ENCODE peak calls at places on chromosomes 4 and X, in ten cellular contexts. One of them, this sample, is unnamed.

GRCh38 chr4:128869801-128870509 is 60.5 kb downstream of the JADE1 start:
- DNase-seq in HFF-Myc: no peak
- DNase-seq in CD4-positive, alpha-beta T cell: no peak
- DNase-seq in lower lobe of right lung: no peak
- DNase-seq in foreskin fibroblast: no peak
- DNase-seq in psoas muscle: no peak
- DNase-seq in HFFc6: no peak
- DNase-seq in AG10803: no peak
- DNase-seq in cardiac muscle cell: no peak
- DNase-seq in GM10248: no peak
- DNase-seq in this sample: no peak

GRCh38 chrX:102044496-102044895 is 81.0 kb upstream of the TCEAL2 start:
- DNase-seq in HFF-Myc: no peak
- DNase-seq in CD4-positive, alpha-beta T cell: no peak
- DNase-seq in lower lobe of right lung: no peak
- DNase-seq in foreskin fibroblast: no peak
- DNase-seq in psoas muscle: no peak
- DNase-seq in HFFc6: no peak
- DNase-seq in AG10803: no peak
- DNase-seq in cardiac muscle cell: no peak
- DNase-seq in GM10248: no peak
- DNase-seq in this sample: no peak

GRCh38 chr4:4599886-4600285 is 58.0 kb upstream of the STX18 start:
- DNase-seq in HFF-Myc: no peak
- DNase-seq in CD4-positive, alpha-beta T cell: no peak
- DNase-seq in lower lobe of right lung: no peak
- DNase-seq in foreskin fibroblast: no peak
- DNase-seq in psoas muscle: no peak
- DNase-seq in HFFc6: no peak
- DNase-seq in AG10803: no peak
- DNase-seq in cardiac muscle cell: no peak
- DNase-seq in GM10248: no peak
- DNase-seq in this sample: no peak

GRCh38 chr4:127844605-127845116 is 36.0 kb upstream of the PLK4 start:
- DNase-seq in HFF-Myc: no peak
- DNase-seq in CD4-positive, alpha-beta T cell: no peak
- DNase-seq in lower lobe of right lung: no peak
- DNase-seq in foreskin fibroblast: peak; percentile 16
- DNase-seq in psoas muscle: no peak
- DNase-seq in HFFc6: no peak
- DNase-seq in AG10803: no peak
- DNase-seq in cardiac muscle cell: peak; percentile 30
- DNase-seq in GM10248: no peak
- DNase-seq in this sample: no peak

GRCh38 chr4:1896658-1896991 is 25.4 kb downstream of the NSD2 start:
- DNase-seq in HFF-Myc: no peak
- DNase-seq in CD4-positive, alpha-beta T cell: no peak
- DNase-seq in lower lobe of right lung: no peak
- DNase-seq in foreskin fibroblast: no peak
- DNase-seq in psoas muscle: no peak
- DNase-seq in HFFc6: no peak
- DNase-seq in AG10803: no peak
- DNase-seq in cardiac muscle cell: no peak
- DNase-seq in GM10248: no peak
- DNase-seq in this sample: no peak

GRCh38 chrX:115393271-115393670 is 103.8 kb downstream of the LUZP4 start:
- DNase-seq in HFF-Myc: no peak
- DNase-seq in CD4-positive, alpha-beta T cell: no peak
- DNase-seq in lower lobe of right lung: no peak
- DNase-seq in foreskin fibroblast: peak; percentile 0
- DNase-seq in psoas muscle: no peak
- DNase-seq in HFFc6: peak; percentile 36
- DNase-seq in AG10803: peak; percentile 43
- DNase-seq in cardiac muscle cell: peak; percentile 86
- DNase-seq in GM10248: no peak
- DNase-seq in this sample: no peak

GRCh38 chrX:130028196-130028595 is 45.8 kb downstream of the BCORL1 start:
- DNase-seq in HFF-Myc: no peak
- DNase-seq in CD4-positive, alpha-beta T cell: peak; percentile 28
- DNase-seq in lower lobe of right lung: peak; percentile 71
- DNase-seq in foreskin fibroblast: peak; percentile 71
- DNase-seq in psoas muscle: peak; percentile 44
- DNase-seq in HFFc6: peak; percentile 33
- DNase-seq in AG10803: peak; percentile 51
- DNase-seq in cardiac muscle cell: peak; percentile 51
- DNase-seq in GM10248: peak; percentile 30
- DNase-seq in this sample: no peak

GRCh38 chr4:577499-578450 is 1.7 kb upstream of the TMEM271 start:
- DNase-seq in HFF-Myc: no peak
- DNase-seq in CD4-positive, alpha-beta T cell: no peak
- DNase-seq in lower lobe of right lung: no peak
- DNase-seq in foreskin fibroblast: peak; percentile 51
- DNase-seq in psoas muscle: no peak
- DNase-seq in HFFc6: peak; percentile 1
- DNase-seq in AG10803: peak; percentile 4
- DNase-seq in cardiac muscle cell: peak; percentile 42
- DNase-seq in GM10248: no peak
- DNase-seq in this sample: no peak

GRCh38 chrX:110146521-110146920 is 143.6 kb downstream of the TMEM164 start:
- DNase-seq in HFF-Myc: peak; percentile 22
- DNase-seq in CD4-positive, alpha-beta T cell: no peak
- DNase-seq in lower lobe of right lung: no peak
- DNase-seq in foreskin fibroblast: peak; percentile 76
- DNase-seq in psoas muscle: no peak
- DNase-seq in HFFc6: no peak
- DNase-seq in AG10803: peak; percentile 38
- DNase-seq in cardiac muscle cell: peak; percentile 70
- DNase-seq in GM10248: peak; percentile 45
- DNase-seq in this sample: peak; percentile 51

GRCh38 chr4:110064295-110064694 is 134.1 kb downstream of the ELOVL6 start:
- DNase-seq in HFF-Myc: no peak
- DNase-seq in CD4-positive, alpha-beta T cell: no peak
- DNase-seq in lower lobe of right lung: no peak
- DNase-seq in foreskin fibroblast: no peak
- DNase-seq in psoas muscle: no peak
- DNase-seq in HFFc6: no peak
- DNase-seq in AG10803: no peak
- DNase-seq in cardiac muscle cell: peak; percentile 29
- DNase-seq in GM10248: no peak
- DNase-seq in this sample: no peak

GRCh38 chrX:141936080-141936479 is 32.4 kb downstream of the MAGEC1 start:
- DNase-seq in HFF-Myc: no peak
- DNase-seq in CD4-positive, alpha-beta T cell: no peak
- DNase-seq in lower lobe of right lung: no peak
- DNase-seq in foreskin fibroblast: peak; percentile 0
- DNase-seq in psoas muscle: no peak
- DNase-seq in HFFc6: peak; percentile 3
- DNase-seq in AG10803: no peak
- DNase-seq in cardiac muscle cell: peak; percentile 0
- DNase-seq in GM10248: no peak
- DNase-seq in this sample: no peak

GRCh38 chr4:177532363-177532762 is 90.1 kb upstream of the AGA start:
- DNase-seq in HFF-Myc: no peak
- DNase-seq in CD4-positive, alpha-beta T cell: no peak
- DNase-seq in lower lobe of right lung: no peak
- DNase-seq in foreskin fibroblast: no peak
- DNase-seq in psoas muscle: no peak
- DNase-seq in HFFc6: no peak
- DNase-seq in AG10803: no peak
- DNase-seq in cardiac muscle cell: no peak
- DNase-seq in GM10248: no peak
- DNase-seq in this sample: no peak

GRCh38 chrX:18424482-18425198 is 768 bp upstream of the CDKL5 start:
- DNase-seq in HFF-Myc: no peak
- DNase-seq in CD4-positive, alpha-beta T cell: no peak
- DNase-seq in lower lobe of right lung: peak; percentile 47
- DNase-seq in foreskin fibroblast: peak; percentile 62
- DNase-seq in psoas muscle: no peak
- DNase-seq in HFFc6: peak; percentile 19
- DNase-seq in AG10803: peak; percentile 27
- DNase-seq in cardiac muscle cell: peak; percentile 33
- DNase-seq in GM10248: peak; percentile 20
- DNase-seq in this sample: peak; percentile 48

GRCh38 chr4:153181293-153182080 is 22.8 kb upstream of the TRIM2 start:
- DNase-seq in HFF-Myc: no peak
- DNase-seq in CD4-positive, alpha-beta T cell: no peak
- DNase-seq in lower lobe of right lung: no peak
- DNase-seq in foreskin fibroblast: peak; percentile 53
- DNase-seq in psoas muscle: no peak
- DNase-seq in HFFc6: peak; percentile 37
- DNase-seq in AG10803: peak; percentile 25
- DNase-seq in cardiac muscle cell: no peak
- DNase-seq in GM10248: no peak
- DNase-seq in this sample: no peak

GRCh38 chr4:121421594-121421993 is 40.8 kb upstream of the QRFPR start:
- DNase-seq in HFF-Myc: no peak
- DNase-seq in CD4-positive, alpha-beta T cell: no peak
- DNase-seq in lower lobe of right lung: no peak
- DNase-seq in foreskin fibroblast: no peak
- DNase-seq in psoas muscle: no peak
- DNase-seq in HFFc6: no peak
- DNase-seq in AG10803: no peak
- DNase-seq in cardiac muscle cell: peak; percentile 32
- DNase-seq in GM10248: no peak
- DNase-seq in this sample: no peak
- TF ChIP-seq CTCF in HFF-Myc: no peak
- TF ChIP-seq CTCF in CD4-positive, alpha-beta T cell: no peak
- TF ChIP-seq CTCF in lower lobe of right lung: peak; percentile 29
- TF ChIP-seq CTCF in foreskin fibroblast: peak; percentile 12
- TF ChIP-seq CTCF in psoas muscle: no peak
- TF ChIP-seq CTCF in HFFc6: peak; percentile 52
- TF ChIP-seq CTCF in AG10803: peak; percentile 35
- TF ChIP-seq CTCF in cardiac muscle cell: peak; percentile 47
- TF ChIP-seq CTCF in GM10248: peak; percentile 20
- TF ChIP-seq CTCF in this sample: peak; percentile 36

GRCh38 chrX:40314070-40314469 is 216.3 kb upstream of the BCOR start:
- DNase-seq in HFF-Myc: no peak
- DNase-seq in CD4-positive, alpha-beta T cell: no peak
- DNase-seq in lower lobe of right lung: no peak
- DNase-seq in foreskin fibroblast: no peak
- DNase-seq in psoas muscle: no peak
- DNase-seq in HFFc6: no peak
- DNase-seq in AG10803: no peak
- DNase-seq in cardiac muscle cell: peak; percentile 3
- DNase-seq in GM10248: no peak
- DNase-seq in this sample: no peak
- TF ChIP-seq CTCF in HFF-Myc: no peak
- TF ChIP-seq CTCF in CD4-positive, alpha-beta T cell: no peak
- TF ChIP-seq CTCF in lower lobe of right lung: no peak
- TF ChIP-seq CTCF in foreskin fibroblast: no peak
- TF ChIP-seq CTCF in psoas muscle: no peak
- TF ChIP-seq CTCF in HFFc6: no peak
- TF ChIP-seq CTCF in AG10803: no peak
- TF ChIP-seq CTCF in cardiac muscle cell: peak; percentile 19
- TF ChIP-seq CTCF in GM10248: no peak
- TF ChIP-seq CTCF in this sample: peak; percentile 4

GRCh38 chrX:323721-324628 is 5.4 kb upstream of the GTPBP6 start:
- DNase-seq in HFF-Myc: no peak
- DNase-seq in CD4-positive, alpha-beta T cell: no peak
- DNase-seq in lower lobe of right lung: peak; percentile 82
- DNase-seq in foreskin fibroblast: peak; percentile 65
- DNase-seq in psoas muscle: peak; percentile 27
- DNase-seq in HFFc6: peak; percentile 44
- DNase-seq in AG10803: peak; percentile 63
- DNase-seq in cardiac muscle cell: peak; percentile 72
- DNase-seq in GM10248: no peak
- DNase-seq in this sample: no peak
- TF ChIP-seq CTCF in HFF-Myc: peak; percentile 38
- TF ChIP-seq CTCF in CD4-positive, alpha-beta T cell: peak; percentile 26
- TF ChIP-seq CTCF in lower lobe of right lung: no peak
- TF ChIP-seq CTCF in foreskin fibroblast: peak; percentile 46
- TF ChIP-seq CTCF in psoas muscle: no peak
- TF ChIP-seq CTCF in HFFc6: no peak
- TF ChIP-seq CTCF in AG10803: peak; percentile 34
- TF ChIP-seq CTCF in cardiac muscle cell: no peak
- TF ChIP-seq CTCF in GM10248: no peak
- TF ChIP-seq CTCF in this sample: no peak

DNA sequence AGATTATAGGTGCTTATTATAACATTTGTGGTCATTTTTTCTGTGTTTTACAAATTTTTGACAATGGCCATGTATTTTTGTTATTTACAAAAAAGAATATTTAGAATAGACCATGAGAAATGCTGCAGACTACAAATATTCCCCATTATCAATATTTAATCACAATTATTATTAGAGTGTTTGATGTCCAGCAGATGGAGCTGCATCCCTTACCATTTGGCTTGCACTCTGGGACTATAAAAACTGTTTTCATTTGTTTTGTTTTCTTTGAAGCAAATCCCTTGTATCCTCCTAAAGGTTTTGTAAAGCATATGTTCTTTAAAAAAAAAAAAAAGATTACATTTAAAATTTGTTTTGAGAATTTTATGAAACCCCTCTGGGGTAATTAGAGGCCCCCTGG is 85.6 kb upstream of the CXorf66 start:
- DNase-seq in HFF-Myc: no peak
- DNase-seq in CD4-positive, alpha-beta T cell: no peak
- DNase-seq in lower lobe of right lung: no peak
- DNase-seq in foreskin fibroblast: peak; percentile 1
- DNase-seq in psoas muscle: no peak
- DNase-seq in HFFc6: no peak
- DNase-seq in AG10803: peak; percentile 5
- DNase-seq in cardiac muscle cell: peak; percentile 8
- DNase-seq in GM10248: no peak
- DNase-seq in this sample: no peak
- TF ChIP-seq CTCF in HFF-Myc: peak; percentile 17
- TF ChIP-seq CTCF in CD4-positive, alpha-beta T cell: no peak
- TF ChIP-seq CTCF in lower lobe of right lung: no peak
- TF ChIP-seq CTCF in foreskin fibroblast: peak; percentile 10
- TF ChIP-seq CTCF in psoas muscle: no peak
- TF ChIP-seq CTCF in HFFc6: peak; percentile 57
- TF ChIP-seq CTCF in AG10803: peak; percentile 35
- TF ChIP-seq CTCF in cardiac muscle cell: peak; percentile 24
- TF ChIP-seq CTCF in GM10248: peak; percentile 20
- TF ChIP-seq CTCF in this sample: peak; percentile 20